ENCODE peak calls at places on chromosomes 3 and 15, in ten cellular contexts. K is endothelial cell of umbilical vein, V is heart right ventricle, O is adrenal gland, B is dorsolateral prefrontal cortex, Q is ovary, Y is GM23338, S is heart left ventricle, D is astrocyte, I is HCT116. H is an unnamed sample.

GRCh38 chr15:76336254-76337046 is at the start of gene ISL2:
- DNase-seq in K (peak; percentile 60), V (no peak), O (no peak), B (peak; percentile 85), Q (no peak), Y (peak; percentile 97), S (peak; percentile 54), D (no peak), I (peak; percentile 94), H (peak; percentile 72)

GRCh38 chr15:31151301-31152233 is 50.0 kb upstream of the TRPM1 start:
- DNase-seq in K (no peak), V (no peak), O (no peak), B (no peak), Q (no peak), Y (no peak), S (no peak), D (no peak), I (no peak), H (no peak)

GRCh38 chr15:62853114-62853832 is 189.3 kb upstream of the TPM1 start:
- DNase-seq in K (no peak), V (no peak), O (peak; percentile 44), B (no peak), Q (no peak), Y (no peak), S (no peak), D (no peak), I (no peak), H (no peak)

GRCh38 chr15:44584162-44584749 is 47.3 kb downstream of the EIF3J start:
- DNase-seq in K (peak; percentile 49), V (no peak), O (peak; percentile 55), B (no peak), Q (no peak), Y (peak; percentile 66), S (no peak), D (no peak), I (peak; percentile 26), H (peak; percentile 13)

GRCh38 chr3:120157681-120158080 is 63.4 kb upstream of the GSK3B start:
- DNase-seq in K (no peak), V (no peak), O (no peak), B (no peak), Q (no peak), Y (no peak), S (no peak), D (no peak), I (no peak), H (no peak)

GRCh38 chr3:155321418-155321817 is 27.9 kb upstream of the STRIT1 start:
- DNase-seq in K (no peak), V (no peak), O (no peak), B (no peak), Q (no peak), Y (no peak), S (no peak), D (no peak), I (no peak), H (peak; percentile 46)

GRCh38 chr3:31461441-31461840 is 71.3 kb upstream of the STT3B start:
- DNase-seq in K (no peak), V (no peak), O (no peak), B (no peak), Q (no peak), Y (no peak), S (no peak), D (no peak), I (no peak), H (no peak)

GRCh38 chr3:42189071-42189470 is 76.9 kb downstream of the CCK start:
- DNase-seq in K (no peak), V (peak; percentile 41), O (no peak), B (no peak), Q (no peak), Y (no peak), S (no peak), D (no peak), I (no peak), H (no peak)

DNA sequence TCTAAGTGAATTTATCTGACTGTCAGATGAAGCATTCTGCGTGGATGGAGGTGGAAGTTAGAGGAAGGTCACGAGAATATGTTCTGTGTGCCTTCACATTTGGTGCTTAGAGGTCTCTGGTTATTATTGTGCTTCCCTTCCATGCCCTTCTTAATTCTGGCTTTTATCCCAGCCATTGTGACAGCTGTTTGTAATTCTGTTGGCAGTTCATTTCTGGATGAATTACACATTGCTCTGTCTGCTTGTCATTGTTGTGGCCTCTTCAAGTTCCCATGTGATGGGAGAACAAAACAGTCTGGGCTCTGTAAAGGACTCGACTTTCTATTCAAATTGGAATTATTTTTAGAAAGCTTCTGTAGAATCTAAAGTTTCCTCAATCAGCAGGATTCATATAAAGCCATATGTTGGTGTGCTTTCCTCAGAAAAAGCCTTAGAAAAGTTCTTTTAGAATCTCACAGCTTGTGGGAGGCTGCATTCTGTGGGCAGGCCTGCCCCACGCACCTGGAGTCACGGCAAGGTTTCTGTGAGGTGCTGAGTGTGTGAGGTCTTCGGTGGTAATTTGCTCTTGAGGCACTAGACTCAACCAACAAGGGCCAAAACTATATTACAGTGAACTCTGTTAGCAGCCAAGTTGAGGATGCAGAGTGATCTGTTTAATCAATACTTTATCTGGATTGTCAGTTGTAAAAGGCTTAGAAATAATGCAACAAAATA is 397.4 kb upstream of the AZI2 start:
- DNase-seq in K (peak; percentile 76), V (peak; percentile 38), O (no peak), B (no peak), Q (no peak), Y (no peak), S (peak; percentile 22), D (peak; percentile 3), I (no peak), H (peak; percentile 0)
- H3K4me3 ChIP-seq in K (no peak overlapping the region), V (no peak overlapping the region), O (no peak overlapping the region), B (no peak overlapping the region), Q (no peak overlapping the region), Y (no peak overlapping the region), S (no peak overlapping the region), D (no peak overlapping the region), I (no peak overlapping the region), H (no peak overlapping the region)

DNA sequence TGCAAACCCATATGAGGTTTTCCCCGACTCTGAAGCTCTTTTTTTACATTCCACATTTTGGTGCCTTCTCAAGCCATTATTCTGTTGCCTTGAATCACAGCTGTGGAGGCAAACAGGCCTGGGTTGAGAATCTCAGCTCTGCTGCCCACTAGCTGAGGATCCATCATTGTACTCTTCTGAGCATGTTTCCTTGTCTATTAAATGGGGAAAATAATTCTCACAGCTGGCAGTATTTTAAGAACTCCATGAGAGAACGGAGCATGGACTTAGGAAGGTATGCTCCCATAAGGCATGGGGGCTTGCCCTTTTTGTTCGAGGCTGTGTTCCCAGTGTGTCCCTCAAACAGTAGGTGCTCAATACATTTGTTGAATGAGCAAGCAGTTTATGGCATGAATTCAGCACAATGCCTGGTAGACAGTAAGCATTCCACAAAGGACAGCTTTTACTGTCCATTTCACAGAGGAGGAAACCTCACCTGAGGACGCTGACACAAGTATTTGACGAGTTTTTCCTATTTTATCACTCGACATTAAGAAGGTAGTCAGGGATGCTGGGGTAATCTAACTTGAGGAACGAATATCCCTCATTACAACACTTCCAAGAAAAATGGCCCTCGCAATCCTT is 2.2 kb upstream of the PTPRG start:
- DNase-seq in K (no peak), V (no peak), O (peak; percentile 7), B (no peak), Q (no peak), Y (no peak), S (no peak), D (no peak), I (no peak), H (peak; percentile 28)
- TF ChIP-seq CTCF in K (no peak), V (peak; percentile 51), O (no peak), B (no peak), Q (no peak), Y (peak; percentile 29), S (no peak), D (peak; percentile 14), I (peak; percentile 12), H (peak; percentile 45)

GRCh38 chr3:11118181-11118682 is 36.1 kb upstream of the HRH1 start:
- DNase-seq in K (no peak), V (no peak), O (no peak), B (no peak), Q (no peak), Y (no peak), S (no peak), D (peak; percentile 90), I (no peak), H (peak; percentile 87)
- H3K4me3 ChIP-seq in K (no peak overlapping the region), V (no peak overlapping the region), O (no peak overlapping the region), B (no peak overlapping the region), Q (no peak overlapping the region), Y (no peak overlapping the region), S (no peak overlapping the region), D (no peak overlapping the region), I (no peak overlapping the region), H (no peak overlapping the region)

GRCh38 chr15:74122403-74123130 is 7.8 kb upstream of the ISLR2 start:
- DNase-seq in K (no peak), V (no peak), O (no peak), B (no peak), Q (no peak), Y (no peak), S (no peak), D (no peak), I (no peak), H (no peak)
- TF ChIP-seq CTCF in K (no peak), V (no peak), O (no peak), B (no peak), Q (no peak), Y (no peak), S (no peak), D (no peak), I (no peak), H (no peak)